ENCODE peak calls at places on chromosome 11, in four cellular contexts. S, R, L and G are unnamed samples.
A peak's percentile ranks its signal among the peaks of the same experiment; 100 is the strongest.

GRCh38 chr11:31643831-31644230 is 134.3 kb downstream of the ELP4 start:
- DNase-seq in R (no peak), L (no peak), S (no peak), G (no peak)

GRCh38 chr11:67665537-67666302 is 8.7 kb downstream of the ALDH3B2 start:
- DNase-seq in S (no peak), R (no peak), L (no peak), G (no peak)

GRCh38 chr11:124394408-124394807 is 4.4 kb downstream of the OR8B3 start:
- DNase-seq in L (no peak), R (no peak), S (peak; percentile 30), G (no peak)

GRCh38 chr11:834371-835316 is 1.9 kb downstream of the CD151 start:
- DNase-seq in S (peak; percentile 78), L (peak; percentile 61), R (no peak), G (no peak)

GRCh38 chr11:112523477-112523876 is 262.8 kb upstream of the PLET1 start:
- DNase-seq in R (peak; percentile 65), S (peak; percentile 24), L (no peak), G (no peak)

GRCh38 chr11:27282141-27282590 is 80.8 kb downstream of the CCDC34 start:
- DNase-seq in R (no peak), S (peak; percentile 46), L (no peak), G (no peak)

GRCh38 chr11:61361237-61361636 is 445 bp downstream of the CYB561A3 start:
- DNase-seq in L (no peak), R (no peak), S (no peak), G (no peak)

GRCh38 chr11:20601221-20601914 is 2.0 kb downstream of the SLC6A5 start:
- DNase-seq in R (no peak), S (no peak), L (peak; percentile 55), G (peak; percentile 75)

GRCh38 chr11:86592047-86592564 is 80.3 kb downstream of the ME3 start:
- DNase-seq in L (no peak), S (peak; percentile 88), R (no peak), G (no peak)

GRCh38 chr11:67355023-67355793 is 1.9 kb upstream of the POLD4 start:
- DNase-seq in R (no peak), L (no peak), S (no peak), G (no peak)

GRCh38 chr11:17381156-17381555 is 7.3 kb downstream of the KCNJ11 start:
- DNase-seq in R (no peak), S (no peak), L (no peak), G (no peak)

GRCh38 chr11:43250309-43250708 is 61.5 kb upstream of the API5 start:
- DNase-seq in L (no peak), R (no peak), S (no peak), G (no peak)

GRCh38 chr11:79472736-79473536 is 32.1 kb upstream of the TENM4 start:
- DNase-seq in L (peak; percentile 79), S (no peak), R (no peak), G (peak; percentile 63)

GRCh38 chr11:123594188-123594901 is 60.1 kb downstream of the SCN3B start:
- DNase-seq in L (no peak), R (no peak), S (no peak), G (no peak)

GRCh38 chr11:109426442-109426841 is 4.5 kb downstream of the C11orf87 start:
- DNase-seq in S (peak; percentile 11), R (no peak), L (no peak), G (no peak)

GRCh38 chr11:112780351-112781043 is 180.7 kb upstream of the NCAM1 start:
- DNase-seq in R (no peak), S (no peak), L (no peak), G (no peak)

GRCh38 chr11:17352925-17353227 is 1.3 kb downstream of the NCR3LG1 start:
- DNase-seq in L (peak; percentile 35), S (no peak), R (no peak), G (no peak)

GRCh38 chr11:120877746-120878365 is 146.0 kb upstream of the TBCEL start:
- DNase-seq in S (no peak), L (no peak), R (no peak), G (no peak)

GRCh38 chr11:70551323-70552166 is 153.2 kb downstream of the CTTN start:
- DNase-seq in S (no peak), L (no peak), R (no peak), G (no peak)

GRCh38 chr11:120974466-120974865 is 49.4 kb upstream of the TBCEL start:
- DNase-seq in S (no peak), L (no peak), R (no peak), G (no peak)

GRCh38 chr11:118907051-118907748 is 18.5 kb downstream of the BCL9L start:
- DNase-seq in L (peak; percentile 90), S (peak; percentile 78), R (no peak), G (no peak)

GRCh38 chr11:106156290-106156937 is 79.0 kb downstream of the AASDHPPT start:
- DNase-seq in S (peak; percentile 89), L (no peak), R (peak; percentile 21), G (no peak)

GRCh38 chr11:34890812-34891211 is 25.4 kb downstream of the APIP start:
- DNase-seq in L (no peak), S (peak; percentile 36), R (no peak), G (no peak)

GRCh38 chr11:44791546-44791945 is 64.8 kb downstream of the TSPAN18 start:
- DNase-seq in L (no peak), S (no peak), R (no peak), G (no peak)

GRCh38 chr11:125465254-125465653 is 30.8 kb downstream of the FEZ1 start:
- DNase-seq in R (no peak), L (no peak), S (no peak), G (no peak)

GRCh38 chr11:94924074-94925031 is 49.0 kb downstream of the CWC15 start:
- DNase-seq in L (no peak), S (peak; percentile 42), R (no peak), G (no peak)

GRCh38 chr11:7612056-7612660 is 61.1 kb downstream of the CYB5R2 start:
- DNase-seq in L (no peak), S (no peak), R (no peak), G (no peak)

GRCh38 chr11:134439181-134439580 is 27.1 kb upstream of the B3GAT1 start:
- DNase-seq in L (no peak), R (no peak), S (no peak), G (no peak)

GRCh38 chr11:7609015-7609414 is 64.3 kb downstream of the CYB5R2 start:
- DNase-seq in R (no peak), S (no peak), L (no peak), G (no peak)

GRCh38 chr11:2290351-2290841 is 11.3 kb downstream of the C11orf21 start:
- DNase-seq in L (peak; percentile 21), S (no peak), R (no peak), G (no peak)

GRCh38 chr11:128530119-128531091 is 57.0 kb downstream of the ETS1 start:
- DNase-seq in S (peak; percentile 82), R (no peak), L (no peak), G (no peak)

GRCh38 chr11:15910761-15911160 is 445.6 kb downstream of the SOX6 start:
- DNase-seq in S (no peak), L (no peak), R (no peak), G (no peak)

GRCh38 chr11:15912291-15912690 is 444.1 kb downstream of the SOX6 start:
- DNase-seq in R (no peak), S (no peak), L (no peak), G (no peak)

GRCh38 chr11:15912825-15913224 is 443.5 kb downstream of the SOX6 start:
- DNase-seq in L (no peak), S (no peak), R (no peak), G (no peak)

GRCh38 chr11:15911377-15912044 is 444.8 kb downstream of the SOX6 start:
- DNase-seq in L (no peak), S (peak; percentile 84), R (no peak), G (no peak)

DNA sequence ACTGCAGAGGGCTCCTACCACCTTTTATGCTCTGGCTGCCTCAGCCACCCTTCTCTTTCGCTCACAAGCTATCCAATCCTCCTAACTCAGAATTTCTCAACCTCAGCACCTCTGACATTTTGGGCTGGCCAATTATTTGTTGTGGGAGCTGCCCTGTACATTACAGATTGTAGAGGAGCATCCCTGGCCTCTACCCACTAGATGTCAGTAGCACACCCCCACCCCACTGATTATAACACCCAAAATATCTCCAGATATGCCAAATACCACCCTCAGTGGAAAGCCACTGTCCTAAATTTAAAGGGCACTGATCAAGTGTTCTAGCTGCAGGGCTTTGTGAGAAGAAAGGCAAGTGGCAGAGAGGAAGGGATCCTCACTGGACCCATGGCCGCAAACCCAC is 443.1 kb downstream of the SOX6 start:
- DNase-seq in R (no peak), S (no peak), L (no peak), G (no peak)
- H3K18ac ChIP-seq in R (peak overlapping the region; percentile 31), S (no peak overlapping the region), L (no peak overlapping the region), G (no peak overlapping the region)

GRCh38 chr11:64878223-64878493 is 263 bp downstream of the EHD1 start:
- DNase-seq in R (no peak), L (no peak), S (no peak), G (no peak)
- H3K4ac ChIP-seq in R (peak overlapping the region; percentile 38), L (no peak overlapping the region), S (peak overlapping the region; percentile 95), G (peak overlapping the region; percentile 73)

DNA sequence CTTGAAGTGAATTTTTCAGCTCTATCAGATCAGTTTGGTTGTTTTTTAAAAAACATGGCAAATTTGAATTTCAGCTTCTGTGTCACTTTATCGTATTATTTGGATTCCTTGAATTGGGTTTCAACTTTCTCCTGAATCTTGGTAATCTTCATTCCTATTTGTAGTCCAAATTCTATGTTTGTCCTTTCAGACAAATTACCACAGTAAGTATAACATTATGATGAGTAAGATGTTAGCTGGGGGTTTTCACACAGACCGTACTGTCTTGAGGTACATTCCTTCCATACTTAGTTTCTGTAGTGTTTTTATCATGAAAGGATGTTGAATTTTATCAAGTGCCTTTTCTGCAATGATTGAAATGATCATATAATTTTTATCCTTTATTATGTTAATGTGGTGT is 28.0 kb downstream of the OR5B17 start:
- DNase-seq in L (no peak), S (peak; percentile 9), R (no peak), G (no peak)
- H3K18ac ChIP-seq in L (no peak overlapping the region), S (no peak overlapping the region), R (no peak overlapping the region), G (no peak overlapping the region)

GRCh38 chr11:65315866-65316233 is 1.2 kb downstream of the CDC42EP2 start:
- DNase-seq in L (no peak), S (no peak), R (no peak), G (no peak)

GRCh38 chr11:65316311-65316978 is 1.8 kb downstream of the CDC42EP2 start:
- DNase-seq in R (no peak), S (peak; percentile 94), L (no peak), G (no peak)

GRCh38 chr11:65315204-65315865 is 669 bp downstream of the CDC42EP2 start:
- DNase-seq in L (peak; percentile 93), R (peak; percentile 89), S (peak; percentile 82), G (peak; percentile 99)

GRCh38 chr11:65314501-65315203 is at the start of gene CDC42EP2:
- DNase-seq in L (peak; percentile 86), S (peak; percentile 90), R (peak; percentile 85), G (peak; percentile 87)

DNA sequence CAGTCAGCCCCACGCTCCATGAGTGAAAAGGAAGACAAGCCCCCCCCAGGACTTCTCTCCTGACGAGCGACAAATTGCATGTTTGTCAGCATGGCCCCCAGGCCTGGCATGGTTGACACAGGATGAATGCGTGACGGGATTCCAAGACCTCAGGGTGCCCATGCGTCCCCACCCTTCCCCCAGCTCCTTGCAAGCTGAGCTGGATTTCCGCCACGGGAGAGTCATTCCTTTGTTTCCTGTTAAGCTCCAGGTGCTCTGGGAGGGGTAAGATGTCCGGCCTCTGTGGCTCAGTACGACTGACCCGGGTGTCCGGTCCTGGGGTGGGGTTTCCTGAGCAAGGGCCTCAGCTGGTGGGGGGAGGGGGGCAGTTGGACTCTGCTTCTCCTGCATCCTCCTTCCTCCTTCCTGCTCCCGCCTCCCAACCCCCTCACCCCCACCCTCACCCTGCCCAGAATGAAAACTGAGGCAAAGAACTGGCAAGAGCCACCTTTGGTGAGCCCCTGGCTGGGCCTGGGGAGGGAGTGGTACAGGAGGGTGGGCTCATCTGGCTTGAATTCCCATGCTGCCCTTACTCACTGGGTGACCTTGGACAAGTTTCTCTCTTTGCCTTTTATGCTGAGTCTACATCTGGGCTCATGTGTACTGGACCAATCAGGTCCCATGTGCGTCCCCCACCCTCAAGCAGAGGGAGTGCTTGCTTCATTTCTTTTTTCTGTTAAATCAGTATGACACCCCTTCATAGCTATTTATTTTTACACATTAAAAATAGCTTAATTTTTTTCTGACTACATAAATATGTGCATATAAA is 2.5 kb downstream of the CDC42EP2 start:
- DNase-seq in S (peak; percentile 62), L (peak; percentile 81), R (no peak), G (peak; percentile 62)
- H3K4ac ChIP-seq in S (no peak overlapping the region), L (no peak overlapping the region), R (no peak overlapping the region), G (peak overlapping the region; percentile 24)